ENCODE peak calls at places on chromosomes 12 and 14, in five cellular contexts. R is GM06990; F is NCI-H510A treated with DMSO at 0.1 percent for 48 hours; H is A549; P is activated naive CD8-positive, alpha-beta T cell treated with anti-CD3 and anti-CD28 coated beads, Interleukin-2, amount 50 U/mL, for 24 hours. Z is an unnamed sample.
A peak's percentile ranks its signal among the peaks of the same experiment; 100 is the strongest.

GRCh38 chr12:46174061-46174662 is 94.7 kb downstream of the SLC38A1 start:
- DNase-seq in F (no peak), H (no peak), R (peak; percentile 63), P (no peak), Z (no peak)

GRCh38 chr14:66603945-66604344 is 96.0 kb downstream of the GPHN start:
- DNase-seq in P (no peak), H (no peak), F (no peak), R (no peak), Z (no peak)

GRCh38 chr12:106274575-106275081 is 26.8 kb upstream of the CKAP4 start:
- DNase-seq in P (no peak), F (no peak), R (no peak), H (peak; percentile 25), Z (no peak)

GRCh38 chr12:110453569-110454296 is 3.6 kb upstream of the ARPC3 start:
- DNase-seq in P (no peak), F (no peak), H (no peak), R (no peak), Z (no peak)

GRCh38 chr12:110316861-110317260 is 35.8 kb downstream of the ATP2A2 start:
- DNase-seq in H (no peak), P (no peak), F (no peak), R (peak; percentile 15), Z (no peak)

GRCh38 chr12:63792333-63792732 is 12.6 kb downstream of the RXYLT1 start:
- DNase-seq in H (no peak), P (no peak), R (no peak), F (peak; percentile 76), Z (peak; percentile 14)

GRCh38 chr14:21268612-21269251 is 510 bp downstream of the HNRNPC start:
- DNase-seq in R (no peak), P (peak; percentile 39), F (peak; percentile 30), H (peak; percentile 78), Z (peak; percentile 68)

GRCh38 chr14:80388980-80389711 is 177.8 kb upstream of the DIO2 start:
- DNase-seq in P (no peak), R (no peak), F (no peak), H (peak; percentile 55), Z (no peak)

GRCh38 chr14:79842270-79842669 is 369.0 kb downstream of the DIO2 start:
- DNase-seq in R (no peak), P (no peak), H (peak; percentile 20), F (no peak), Z (no peak)

GRCh38 chr12:38144601-38145436 is 171.8 kb upstream of the ALG10B start:
- DNase-seq in H (peak; percentile 17), P (no peak), R (no peak), F (no peak), Z (no peak)

GRCh38 chr14:59897757-59898383 is 22.1 kb upstream of the LRRC9 start:
- DNase-seq in R (no peak), P (no peak), H (peak; percentile 40), F (peak; percentile 48), Z (peak; percentile 10)

GRCh38 chr12:131915000-131915689 is 13.9 kb upstream of the PUS1 start:
- DNase-seq in F (no peak), P (no peak), R (peak; percentile 3), H (no peak), Z (no peak)

GRCh38 chr12:53051058-53051880 is 1.4 kb downstream of the TNS2 start:
- DNase-seq in P (no peak), H (peak; percentile 43), R (no peak), F (peak; percentile 63), Z (peak; percentile 29)

GRCh38 chr12:26116829-26117228 is 8.0 kb downstream of the BHLHE41 start:
- DNase-seq in P (no peak), F (no peak), R (no peak), H (no peak), Z (no peak)

GRCh38 chr12:70660620-70661219 is 23.5 kb upstream of the PTPRB start:
- DNase-seq in H (peak; percentile 54), F (no peak), P (no peak), R (peak; percentile 21), Z (no peak)

GRCh38 chr12:114955414-114956014 is 271.5 kb upstream of the TBX3 start:
- DNase-seq in H (peak; percentile 21), P (no peak), R (no peak), F (no peak), Z (no peak)

GRCh38 chr14:92373336-92373735 is 50.4 kb downstream of the SLC24A4 start:
- DNase-seq in P (no peak), H (no peak), F (no peak), R (no peak), Z (no peak)

GRCh38 chr14:78593949-78594348 is 423.8 kb downstream of the NRXN3 start:
- DNase-seq in F (no peak), H (no peak), P (no peak), R (no peak), Z (no peak)

GRCh38 chr14:58353516-58354299 is 42.0 kb upstream of the TOMM20L start:
- DNase-seq in H (no peak), F (no peak), P (no peak), R (no peak), Z (peak; percentile 20)

GRCh38 chr12:1262008-1262407 is 271.0 kb downstream of the ERC1 start:
- DNase-seq in F (no peak), R (no peak), H (no peak), P (no peak), Z (no peak)

GRCh38 chr14:54503476-54503875 is 6.2 kb upstream of the CGRRF1 start:
- DNase-seq in R (no peak), H (peak; percentile 66), P (no peak), F (no peak), Z (no peak)

GRCh38 chr14:93086441-93087055 is 29.2 kb downstream of the ITPK1 start:
- DNase-seq in F (no peak), R (peak; percentile 56), H (no peak), P (peak; percentile 48), Z (no peak)

GRCh38 chr12:57893460-57894353 is 47.2 kb upstream of the CTDSP2 start:
- DNase-seq in F (peak; percentile 31), P (no peak), H (no peak), R (no peak), Z (peak; percentile 12)

GRCh38 chr14:75123991-75124390 is 2.9 kb downstream of the NEK9 start:
- DNase-seq in H (peak; percentile 69), R (no peak), P (no peak), F (no peak), Z (no peak)

GRCh38 chr12:12176402-12176801 is 90.4 kb downstream of the LRP6 start:
- DNase-seq in P (no peak), R (peak; percentile 12), F (no peak), H (no peak), Z (no peak)

GRCh38 chr14:99601301-99601945 is 2.6 kb downstream of the CCDC85C start:
- DNase-seq in P (no peak), H (no peak), R (no peak), F (peak; percentile 31), Z (no peak)

GRCh38 chr14:78612666-78613065 is 442.5 kb downstream of the NRXN3 start:
- DNase-seq in H (no peak), R (no peak), P (no peak), F (no peak), Z (no peak)

GRCh38 chr12:49636979-49637378 is 13.6 kb downstream of the PRPF40B start:
- DNase-seq in H (peak; percentile 67), P (peak; percentile 55), F (peak; percentile 69), R (no peak), Z (no peak)

GRCh38 chr14:71452987-71453386 is 479.2 kb upstream of the RGS6 start:
- DNase-seq in R (no peak), H (no peak), P (no peak), F (no peak), Z (no peak)

GRCh38 chr12:116502989-116503496 is 56.1 kb upstream of the MAP1LC3B2 start:
- DNase-seq in F (peak; percentile 31), P (no peak), H (peak; percentile 85), R (no peak), Z (peak; percentile 53)

GRCh38 chr12:54658306-54659264 is 10.4 kb upstream of the DCD start:
- DNase-seq in H (peak; percentile 62), R (no peak), P (peak; percentile 55), F (peak; percentile 28), Z (peak; percentile 31)

GRCh38 chr12:14284189-14284722 is 81.2 kb upstream of the ATF7IP start:
- DNase-seq in H (no peak), P (no peak), F (no peak), R (peak; percentile 72), Z (no peak)

GRCh38 chr12:100741084-100741711 is 53.4 kb upstream of the ANO4 start:
- DNase-seq in F (peak; percentile 60), R (no peak), H (peak; percentile 6), P (no peak), Z (no peak)

GRCh38 chr14:38143651-38144505 is 63.8 kb upstream of the SSTR1 start:
- DNase-seq in R (no peak), P (no peak), H (no peak), F (no peak), Z (no peak)

GRCh38 chr12:108618079-108618952 is 15.4 kb downstream of the SELPLG start:
- DNase-seq in H (peak; percentile 86), R (peak; percentile 83), F (peak; percentile 63), P (peak; percentile 85), Z (peak; percentile 77)

GRCh38 chr12:48002773-48003218 is 1.5 kb downstream of the COL2A1 start:
- DNase-seq in F (peak; percentile 20), R (no peak), H (no peak), P (no peak), Z (no peak)

GRCh38 chr12:104788848-104789271 is 169.2 kb downstream of the SLC41A2 start:
- DNase-seq in F (peak; percentile 40), H (no peak), R (no peak), P (no peak), Z (peak; percentile 52)

Z was measured in NCI-H2029.